ENCODE peak calls at places on chromosomes 4 and X, in five cellular contexts. One of them, this sample, is unnamed.

GRCh38 chr4:72418458-72418857 is 150.6 kb downstream of the ADAMTS3 start:
- ATAC-seq in upper lobe of right lung: no peak
- ATAC-seq in heart right ventricle: peak
- ATAC-seq in Right ventricle myocardium superior: peak
- ATAC-seq in stimulated activated memory B cell treated with anti-CD40 and anti-IgM and Interleukin-4, amounts not matched to agents 10 μg/mL and 1 μg/mL and 100 μg/mL, for 72 hours: no peak
- ATAC-seq in this sample: no peak

GRCh38 chr4:78809928-78810835 is 34.0 kb downstream of the BMP2K start:
- ATAC-seq in upper lobe of right lung: no peak
- ATAC-seq in heart right ventricle: no peak
- ATAC-seq in Right ventricle myocardium superior: peak
- ATAC-seq in stimulated activated memory B cell treated with anti-CD40 and anti-IgM and Interleukin-4, amounts not matched to agents 10 μg/mL and 1 μg/mL and 100 μg/mL, for 72 hours: no peak
- ATAC-seq in this sample: no peak

GRCh38 chrX:24242649-24243556 is 71.0 kb downstream of the SUPT20HL2 start:
- ATAC-seq in upper lobe of right lung: peak
- ATAC-seq in heart right ventricle: peak
- ATAC-seq in Right ventricle myocardium superior: peak
- ATAC-seq in stimulated activated memory B cell treated with anti-CD40 and anti-IgM and Interleukin-4, amounts not matched to agents 10 μg/mL and 1 μg/mL and 100 μg/mL, for 72 hours: peak
- ATAC-seq in this sample: peak

GRCh38 chr4:6493668-6494304 is 21.4 kb upstream of the PPP2R2C start:
- ATAC-seq in upper lobe of right lung: no peak
- ATAC-seq in heart right ventricle: no peak
- ATAC-seq in Right ventricle myocardium superior: peak
- ATAC-seq in stimulated activated memory B cell treated with anti-CD40 and anti-IgM and Interleukin-4, amounts not matched to agents 10 μg/mL and 1 μg/mL and 100 μg/mL, for 72 hours: no peak
- ATAC-seq in this sample: no peak

GRCh38 chrX:129678176-129678880 is 23.6 kb upstream of the APLN start:
- ATAC-seq in upper lobe of right lung: peak
- ATAC-seq in heart right ventricle: peak
- ATAC-seq in Right ventricle myocardium superior: peak
- ATAC-seq in stimulated activated memory B cell treated with anti-CD40 and anti-IgM and Interleukin-4, amounts not matched to agents 10 μg/mL and 1 μg/mL and 100 μg/mL, for 72 hours: peak
- ATAC-seq in this sample: peak

GRCh38 chrX:144616317-144616716 is 631.0 kb upstream of the SPANXN1 start:
- ATAC-seq in upper lobe of right lung: no peak
- ATAC-seq in heart right ventricle: no peak
- ATAC-seq in Right ventricle myocardium superior: no peak
- ATAC-seq in stimulated activated memory B cell treated with anti-CD40 and anti-IgM and Interleukin-4, amounts not matched to agents 10 μg/mL and 1 μg/mL and 100 μg/mL, for 72 hours: no peak
- ATAC-seq in this sample: no peak

GRCh38 chr4:8285976-8286718 is 16.6 kb downstream of the HTRA3 start:
- ATAC-seq in upper lobe of right lung: no peak
- ATAC-seq in heart right ventricle: peak
- ATAC-seq in Right ventricle myocardium superior: peak
- ATAC-seq in stimulated activated memory B cell treated with anti-CD40 and anti-IgM and Interleukin-4, amounts not matched to agents 10 μg/mL and 1 μg/mL and 100 μg/mL, for 72 hours: no peak
- ATAC-seq in this sample: no peak

GRCh38 chr4:139919513-139919912 is 234.5 kb downstream of the MAML3 start:
- ATAC-seq in upper lobe of right lung: peak
- ATAC-seq in heart right ventricle: peak
- ATAC-seq in Right ventricle myocardium superior: peak
- ATAC-seq in stimulated activated memory B cell treated with anti-CD40 and anti-IgM and Interleukin-4, amounts not matched to agents 10 μg/mL and 1 μg/mL and 100 μg/mL, for 72 hours: no peak
- ATAC-seq in this sample: peak

GRCh38 chr4:88489100-88489761 is 32.3 kb downstream of the HERC5 start:
- ATAC-seq in upper lobe of right lung: no peak
- ATAC-seq in heart right ventricle: no peak
- ATAC-seq in Right ventricle myocardium superior: no peak
- ATAC-seq in stimulated activated memory B cell treated with anti-CD40 and anti-IgM and Interleukin-4, amounts not matched to agents 10 μg/mL and 1 μg/mL and 100 μg/mL, for 72 hours: no peak
- ATAC-seq in this sample: no peak

GRCh38 chrX:46837543-46838481 is 969 bp downstream of the RP2 start:
- ATAC-seq in upper lobe of right lung: no peak
- ATAC-seq in heart right ventricle: no peak
- ATAC-seq in Right ventricle myocardium superior: no peak
- ATAC-seq in stimulated activated memory B cell treated with anti-CD40 and anti-IgM and Interleukin-4, amounts not matched to agents 10 μg/mL and 1 μg/mL and 100 μg/mL, for 72 hours: no peak
- ATAC-seq in this sample: no peak

GRCh38 chr4:93199492-93199891 is 629.1 kb upstream of the ATOH1 start:
- ATAC-seq in upper lobe of right lung: peak
- ATAC-seq in heart right ventricle: no peak
- ATAC-seq in Right ventricle myocardium superior: no peak
- ATAC-seq in stimulated activated memory B cell treated with anti-CD40 and anti-IgM and Interleukin-4, amounts not matched to agents 10 μg/mL and 1 μg/mL and 100 μg/mL, for 72 hours: no peak
- ATAC-seq in this sample: no peak

GRCh38 chrX:39260965-39261364 is 459.7 kb downstream of the MID1IP1 start:
- ATAC-seq in upper lobe of right lung: no peak
- ATAC-seq in heart right ventricle: no peak
- ATAC-seq in Right ventricle myocardium superior: no peak
- ATAC-seq in stimulated activated memory B cell treated with anti-CD40 and anti-IgM and Interleukin-4, amounts not matched to agents 10 μg/mL and 1 μg/mL and 100 μg/mL, for 72 hours: no peak
- ATAC-seq in this sample: no peak

GRCh38 chr4:106530034-106530361 is 161.4 kb upstream of the GIMD1 start:
- ATAC-seq in upper lobe of right lung: no peak
- ATAC-seq in heart right ventricle: no peak
- ATAC-seq in Right ventricle myocardium superior: no peak
- ATAC-seq in stimulated activated memory B cell treated with anti-CD40 and anti-IgM and Interleukin-4, amounts not matched to agents 10 μg/mL and 1 μg/mL and 100 μg/mL, for 72 hours: no peak
- ATAC-seq in this sample: no peak

GRCh38 chrX:106726485-106727437 is at the start of gene RNF128:
- ATAC-seq in upper lobe of right lung: peak
- ATAC-seq in heart right ventricle: peak
- ATAC-seq in Right ventricle myocardium superior: peak
- ATAC-seq in stimulated activated memory B cell treated with anti-CD40 and anti-IgM and Interleukin-4, amounts not matched to agents 10 μg/mL and 1 μg/mL and 100 μg/mL, for 72 hours: no peak
- ATAC-seq in this sample: peak

GRCh38 chrX:57528670-57529255 is 63.0 kb upstream of the ZXDB start:
- ATAC-seq in upper lobe of right lung: no peak
- ATAC-seq in heart right ventricle: no peak
- ATAC-seq in Right ventricle myocardium superior: no peak
- ATAC-seq in stimulated activated memory B cell treated with anti-CD40 and anti-IgM and Interleukin-4, amounts not matched to agents 10 μg/mL and 1 μg/mL and 100 μg/mL, for 72 hours: no peak
- ATAC-seq in this sample: no peak

GRCh38 chr4:184261246-184261645 is 43.6 kb upstream of the ENPP6 start:
- ATAC-seq in upper lobe of right lung: no peak
- ATAC-seq in heart right ventricle: no peak
- ATAC-seq in Right ventricle myocardium superior: no peak
- ATAC-seq in stimulated activated memory B cell treated with anti-CD40 and anti-IgM and Interleukin-4, amounts not matched to agents 10 μg/mL and 1 μg/mL and 100 μg/mL, for 72 hours: no peak
- ATAC-seq in this sample: no peak

GRCh38 chrX:1393871-1394615 is 2.1 kb upstream of the SLC25A6 start:
- ATAC-seq in upper lobe of right lung: no peak
- ATAC-seq in heart right ventricle: no peak
- ATAC-seq in Right ventricle myocardium superior: no peak
- ATAC-seq in stimulated activated memory B cell treated with anti-CD40 and anti-IgM and Interleukin-4, amounts not matched to agents 10 μg/mL and 1 μg/mL and 100 μg/mL, for 72 hours: no peak
- ATAC-seq in this sample: no peak

GRCh38 chr4:87491436-87491835 is 37.7 kb downstream of the SPARCL1 start:
- ATAC-seq in upper lobe of right lung: no peak
- ATAC-seq in heart right ventricle: no peak
- ATAC-seq in Right ventricle myocardium superior: no peak
- ATAC-seq in stimulated activated memory B cell treated with anti-CD40 and anti-IgM and Interleukin-4, amounts not matched to agents 10 μg/mL and 1 μg/mL and 100 μg/mL, for 72 hours: no peak
- ATAC-seq in this sample: no peak

GRCh38 chrX:72294497-72294896 is 11.2 kb downstream of the CITED1 start:
- ATAC-seq in upper lobe of right lung: no peak
- ATAC-seq in heart right ventricle: no peak
- ATAC-seq in Right ventricle myocardium superior: no peak
- ATAC-seq in stimulated activated memory B cell treated with anti-CD40 and anti-IgM and Interleukin-4, amounts not matched to agents 10 μg/mL and 1 μg/mL and 100 μg/mL, for 72 hours: no peak
- ATAC-seq in this sample: no peak

GRCh38 chr4:158778065-158778711 is 9.4 kb downstream of the FNIP2 start:
- ATAC-seq in upper lobe of right lung: peak
- ATAC-seq in heart right ventricle: no peak
- ATAC-seq in Right ventricle myocardium superior: no peak
- ATAC-seq in stimulated activated memory B cell treated with anti-CD40 and anti-IgM and Interleukin-4, amounts not matched to agents 10 μg/mL and 1 μg/mL and 100 μg/mL, for 72 hours: peak
- ATAC-seq in this sample: no peak

GRCh38 chrX:39174761-39175417 is 373.6 kb downstream of the MID1IP1 start:
- ATAC-seq in upper lobe of right lung: peak
- ATAC-seq in heart right ventricle: no peak
- ATAC-seq in Right ventricle myocardium superior: no peak
- ATAC-seq in stimulated activated memory B cell treated with anti-CD40 and anti-IgM and Interleukin-4, amounts not matched to agents 10 μg/mL and 1 μg/mL and 100 μg/mL, for 72 hours: no peak
- ATAC-seq in this sample: peak

GRCh38 chrX:50769389-50770063 is 44.5 kb downstream of the SHROOM4 start:
- ATAC-seq in upper lobe of right lung: peak
- ATAC-seq in heart right ventricle: no peak
- ATAC-seq in Right ventricle myocardium superior: peak
- ATAC-seq in stimulated activated memory B cell treated with anti-CD40 and anti-IgM and Interleukin-4, amounts not matched to agents 10 μg/mL and 1 μg/mL and 100 μg/mL, for 72 hours: no peak
- ATAC-seq in this sample: no peak

GRCh38 chrX:13059269-13059668 is 14.8 kb upstream of the FAM9C start:
- ATAC-seq in upper lobe of right lung: no peak
- ATAC-seq in heart right ventricle: no peak
- ATAC-seq in Right ventricle myocardium superior: no peak
- ATAC-seq in stimulated activated memory B cell treated with anti-CD40 and anti-IgM and Interleukin-4, amounts not matched to agents 10 μg/mL and 1 μg/mL and 100 μg/mL, for 72 hours: no peak
- ATAC-seq in this sample: no peak

GRCh38 chrX:129019412-129019811 is 503.9 kb downstream of the SMARCA1 start:
- ATAC-seq in upper lobe of right lung: no peak
- ATAC-seq in heart right ventricle: no peak
- ATAC-seq in Right ventricle myocardium superior: no peak
- ATAC-seq in stimulated activated memory B cell treated with anti-CD40 and anti-IgM and Interleukin-4, amounts not matched to agents 10 μg/mL and 1 μg/mL and 100 μg/mL, for 72 hours: no peak
- ATAC-seq in this sample: no peak

GRCh38 chr4:159019356-159019755 is 83.5 kb upstream of the RAPGEF2 start:
- ATAC-seq in upper lobe of right lung: no peak
- ATAC-seq in heart right ventricle: no peak
- ATAC-seq in Right ventricle myocardium superior: peak
- ATAC-seq in stimulated activated memory B cell treated with anti-CD40 and anti-IgM and Interleukin-4, amounts not matched to agents 10 μg/mL and 1 μg/mL and 100 μg/mL, for 72 hours: no peak
- ATAC-seq in this sample: no peak

GRCh38 chrX:97605271-97605670 is 721.6 kb downstream of the RPA4 start:
- ATAC-seq in upper lobe of right lung: no peak
- ATAC-seq in heart right ventricle: no peak
- ATAC-seq in Right ventricle myocardium superior: no peak
- ATAC-seq in stimulated activated memory B cell treated with anti-CD40 and anti-IgM and Interleukin-4, amounts not matched to agents 10 μg/mL and 1 μg/mL and 100 μg/mL, for 72 hours: no peak
- ATAC-seq in this sample: no peak

GRCh38 chrX:108699368-108699767 is 37.0 kb downstream of the IRS4 start:
- ATAC-seq in upper lobe of right lung: no peak
- ATAC-seq in heart right ventricle: no peak
- ATAC-seq in Right ventricle myocardium superior: peak
- ATAC-seq in stimulated activated memory B cell treated with anti-CD40 and anti-IgM and Interleukin-4, amounts not matched to agents 10 μg/mL and 1 μg/mL and 100 μg/mL, for 72 hours: no peak
- ATAC-seq in this sample: no peak

GRCh38 chr4:82630079-82630478 is 68.3 kb upstream of the TMEM150C start:
- ATAC-seq in upper lobe of right lung: no peak
- ATAC-seq in heart right ventricle: no peak
- ATAC-seq in Right ventricle myocardium superior: no peak
- ATAC-seq in stimulated activated memory B cell treated with anti-CD40 and anti-IgM and Interleukin-4, amounts not matched to agents 10 μg/mL and 1 μg/mL and 100 μg/mL, for 72 hours: no peak
- ATAC-seq in this sample: no peak

GRCh38 chr4:10733016-10733415 is 48.4 kb upstream of the CLNK start:
- ATAC-seq in upper lobe of right lung: no peak
- ATAC-seq in heart right ventricle: no peak
- ATAC-seq in Right ventricle myocardium superior: no peak
- ATAC-seq in stimulated activated memory B cell treated with anti-CD40 and anti-IgM and Interleukin-4, amounts not matched to agents 10 μg/mL and 1 μg/mL and 100 μg/mL, for 72 hours: no peak
- ATAC-seq in this sample: no peak

GRCh38 chrX:13790206-13791131 is 26.4 kb downstream of the GPM6B start:
- ATAC-seq in upper lobe of right lung: peak
- ATAC-seq in heart right ventricle: no peak
- ATAC-seq in Right ventricle myocardium superior: no peak
- ATAC-seq in stimulated activated memory B cell treated with anti-CD40 and anti-IgM and Interleukin-4, amounts not matched to agents 10 μg/mL and 1 μg/mL and 100 μg/mL, for 72 hours: no peak
- ATAC-seq in this sample: peak

GRCh38 chr4:6941796-6942195 is 32.2 kb downstream of the TBC1D14 start:
- ATAC-seq in upper lobe of right lung: no peak
- ATAC-seq in heart right ventricle: no peak
- ATAC-seq in Right ventricle myocardium superior: no peak
- ATAC-seq in stimulated activated memory B cell treated with anti-CD40 and anti-IgM and Interleukin-4, amounts not matched to agents 10 μg/mL and 1 μg/mL and 100 μg/mL, for 72 hours: peak
- ATAC-seq in this sample: no peak

GRCh38 chr4:53480909-53481308 is 103.5 kb downstream of the FIP1L1 start:
- ATAC-seq in upper lobe of right lung: no peak
- ATAC-seq in heart right ventricle: no peak
- ATAC-seq in Right ventricle myocardium superior: no peak
- ATAC-seq in stimulated activated memory B cell treated with anti-CD40 and anti-IgM and Interleukin-4, amounts not matched to agents 10 μg/mL and 1 μg/mL and 100 μg/mL, for 72 hours: no peak
- ATAC-seq in this sample: no peak

GRCh38 chrX:83416273-83416672 is 91.8 kb upstream of the POU3F4 start:
- ATAC-seq in upper lobe of right lung: no peak
- ATAC-seq in heart right ventricle: no peak
- ATAC-seq in Right ventricle myocardium superior: no peak
- ATAC-seq in stimulated activated memory B cell treated with anti-CD40 and anti-IgM and Interleukin-4, amounts not matched to agents 10 μg/mL and 1 μg/mL and 100 μg/mL, for 72 hours: no peak
- ATAC-seq in this sample: no peak

GRCh38 chr4:26141916-26142638 is 178.7 kb upstream of the RBPJ start:
- ATAC-seq in upper lobe of right lung: peak
- ATAC-seq in heart right ventricle: peak
- ATAC-seq in Right ventricle myocardium superior: peak
- ATAC-seq in stimulated activated memory B cell treated with anti-CD40 and anti-IgM and Interleukin-4, amounts not matched to agents 10 μg/mL and 1 μg/mL and 100 μg/mL, for 72 hours: peak
- ATAC-seq in this sample: peak

GRCh38 chr4:4837921-4838601 is 21.4 kb upstream of the MSX1 start:
- ATAC-seq in upper lobe of right lung: no peak
- ATAC-seq in heart right ventricle: no peak
- ATAC-seq in Right ventricle myocardium superior: no peak
- ATAC-seq in stimulated activated memory B cell treated with anti-CD40 and anti-IgM and Interleukin-4, amounts not matched to agents 10 μg/mL and 1 μg/mL and 100 μg/mL, for 72 hours: no peak
- ATAC-seq in this sample: no peak

This sample was measured in gastroesophageal sphincter.